ENCODE peak calls at places on chromosomes 7 and 10, in eight cellular contexts. Y is BJ, G is endodermal cell, M is GM23248, H is small intestine, B is left ventricle myocardium inferior, Z is neural progenitor cell, J is heart right ventricle. R is an unnamed sample. For H3K36me3, the result is how much of the 10 kb centered on the place peaks cover.

GRCh38 chr10:66717221-66717981 is 208.4 kb upstream of the LRRTM3 start:
- DNase-seq in Y (no peak), G (no peak), M (no peak), H (peak), B (no peak), Z (no peak), J (no peak), R (peak)

GRCh38 chr7:133502498-133502897 is 249.6 kb downstream of the EXOC4 start:
- DNase-seq in Y (no peak), G (no peak), M (no peak), H (no peak), B (no peak), Z (no peak), J (no peak), R (no peak)

GRCh38 chr10:84798333-84798732 is 469.9 kb downstream of the CCSER2 start:
- DNase-seq in Y (no peak), G (no peak), M (no peak), H (no peak), B (no peak), Z (no peak), J (no peak), R (no peak)

GRCh38 chr7:997404-998395 is 14.7 kb downstream of the CYP2W1 start:
- DNase-seq in Y (no peak), G (peak), M (no peak), H (no peak), B (no peak), Z (peak), J (no peak), R (peak)

GRCh38 chr10:103820101-103821062 is 35.0 kb downstream of the SH3PXD2A start:
- DNase-seq in Y (no peak), G (no peak), M (peak), H (no peak), B (peak), Z (no peak), J (peak), R (no peak)

GRCh38 chr10:128602183-128602582 is 476.0 kb upstream of the MKI67 start:
- DNase-seq in Y (no peak), G (no peak), M (no peak), H (peak), B (no peak), Z (no peak), J (no peak), R (peak)

GRCh38 chr7:150847536-150847935 is 4.8 kb upstream of the AOC1 start:
- DNase-seq in Y (no peak), G (no peak), M (no peak), H (peak), B (no peak), Z (no peak), J (no peak), R (no peak)

GRCh38 chr7:30974605-30975256 is 11.0 kb downstream of the GHRHR start:
- DNase-seq in Y (no peak), G (peak), M (peak), H (peak), B (peak), Z (peak), J (peak), R (peak)

GRCh38 chr10:85603167-85603940 is 763.2 kb downstream of the GRID1 start:
- DNase-seq in Y (no peak), G (peak), M (no peak), H (no peak), B (no peak), Z (no peak), J (no peak), R (peak)

DNA sequence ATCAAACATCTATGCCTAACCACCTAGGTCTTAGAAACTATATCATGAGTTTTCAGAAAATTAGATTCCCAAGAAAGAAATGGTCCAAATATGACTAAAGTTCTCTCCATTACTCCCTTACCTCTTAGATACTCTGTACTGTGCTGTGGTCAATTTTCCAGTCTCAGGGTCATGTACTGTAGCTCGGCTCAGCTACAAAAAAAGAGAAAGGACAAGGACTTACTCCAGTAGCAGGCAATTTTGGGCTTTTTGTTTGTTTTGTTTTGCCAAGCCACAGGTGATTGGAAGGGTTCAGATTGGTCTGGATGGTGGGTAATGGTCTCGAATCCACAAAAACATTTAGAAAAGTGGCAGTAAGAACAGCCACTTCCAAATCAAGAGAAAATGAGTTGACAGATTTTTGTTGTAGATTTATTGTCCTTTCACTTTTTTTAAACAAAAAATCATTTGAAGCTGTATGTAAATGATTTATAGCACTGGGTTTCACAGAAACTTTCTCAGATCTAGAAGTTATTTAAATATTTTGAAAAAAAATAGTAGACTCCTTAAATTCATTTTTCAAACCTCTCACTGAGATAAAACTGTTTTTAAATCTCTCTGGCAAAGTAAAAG is 52.8 kb downstream of the P4HA1 start:
- DNase-seq in Y (no peak), G (no peak), M (no peak), H (no peak), B (no peak), Z (no peak), J (no peak), R (no peak)
- H3K36me3 ChIP-seq in Y (under half), G (under half), M (half or more), H (under half), B (half or more), Z (under half), J (half or more), R (under half)

GRCh38 chr10:43888551-43888950 is 239.9 kb upstream of the ZNF32 start:
- DNase-seq in Y (peak), G (no peak), M (peak), H (no peak), B (no peak), Z (no peak), J (no peak), R (no peak)

GRCh38 chr10:43891241-43891640 is 242.6 kb upstream of the ZNF32 start:
- DNase-seq in Y (no peak), G (no peak), M (no peak), H (no peak), B (no peak), Z (no peak), J (no peak), R (no peak)

GRCh38 chr10:43890124-43890523 is 241.4 kb upstream of the ZNF32 start:
- DNase-seq in Y (peak), G (no peak), M (peak), H (no peak), B (no peak), Z (no peak), J (no peak), R (no peak)

GRCh38 chr10:43897765-43898419 is 249.2 kb upstream of the ZNF32 start:
- DNase-seq in Y (no peak), G (no peak), M (no peak), H (no peak), B (no peak), Z (no peak), J (no peak), R (no peak)

DNA sequence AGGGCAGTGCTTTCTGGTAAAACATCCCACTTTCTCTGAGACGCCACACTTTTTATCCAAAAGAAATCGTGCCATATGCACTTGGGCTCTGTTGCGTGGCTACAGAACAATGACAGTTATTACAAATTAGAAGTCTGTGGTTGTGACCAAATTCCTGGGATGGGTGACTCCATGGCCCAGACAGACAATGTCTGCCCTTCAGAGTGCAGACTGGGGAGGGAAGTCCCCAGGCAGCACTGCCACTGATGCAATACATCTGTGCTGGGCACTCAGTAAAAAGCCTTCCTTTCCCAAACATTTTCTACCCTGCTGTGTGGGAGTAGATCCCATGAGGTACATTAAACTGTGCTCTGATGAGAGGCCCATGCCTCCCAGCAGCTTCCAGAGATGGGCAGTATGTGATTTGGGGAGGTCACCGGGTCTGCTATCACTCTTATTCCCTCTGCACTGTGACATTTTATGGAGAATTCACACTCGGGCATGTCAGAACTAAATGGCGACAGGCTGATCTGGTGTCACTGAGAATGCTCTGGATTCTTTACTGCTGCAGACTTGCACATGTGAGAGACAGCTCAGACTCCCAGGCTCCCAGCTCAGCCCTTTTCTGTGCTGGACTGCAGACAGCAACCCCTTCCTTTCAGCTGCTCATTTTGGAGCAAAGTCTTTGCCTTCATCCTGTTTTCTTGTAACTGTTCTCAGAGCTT is 243.5 kb upstream of the ZNF32 start:
- DNase-seq in Y (peak), G (no peak), M (peak), H (no peak), B (no peak), Z (no peak), J (no peak), R (no peak)
- H3K36me3 ChIP-seq in Y (under half), G (under half), M (under half), H (under half), B (under half), Z (under half), J (under half), R (under half)

DNA sequence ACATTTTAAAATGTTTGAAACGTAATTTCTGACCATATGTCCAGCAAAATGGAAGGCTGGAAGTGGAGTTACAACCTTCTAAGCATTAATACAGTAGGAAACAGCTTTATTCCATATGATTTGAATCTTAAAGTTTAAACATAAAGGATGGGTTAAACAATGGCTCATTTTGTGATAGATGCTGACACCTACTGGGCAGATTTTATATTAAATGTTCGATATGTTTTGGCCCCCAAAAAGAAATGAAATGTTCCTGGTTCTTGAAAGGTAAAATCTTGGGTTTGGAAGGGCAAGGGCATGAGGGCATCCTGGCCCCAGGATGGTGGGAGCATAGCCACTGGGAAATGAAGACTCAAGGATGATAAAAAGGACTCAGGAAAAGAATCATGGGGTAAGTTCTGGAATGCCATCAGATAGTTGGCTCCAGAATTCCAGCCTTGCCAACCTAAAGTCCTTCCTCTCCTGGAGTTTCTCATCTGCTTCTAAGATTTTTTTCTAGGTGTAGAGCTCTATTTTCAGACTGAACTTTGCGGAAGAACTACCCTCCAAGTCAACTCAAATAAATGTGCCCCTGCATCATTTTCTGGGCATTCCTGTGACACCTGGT is 34.6 kb upstream of the SLC35G1 start:
- DNase-seq in Y (no peak), G (no peak), M (peak), H (peak), B (no peak), Z (peak), J (no peak), R (no peak)
- H3K36me3 ChIP-seq in Y (under half), G (under half), M (under half), H (under half), B (under half), Z (under half), J (under half), R (under half)

GRCh38 chr7:74231232-74231590 is 21.4 kb downstream of the LAT2 start:
- DNase-seq in Y (no peak), G (no peak), M (no peak), H (no peak), B (no peak), Z (no peak), J (no peak), R (no peak)

GRCh38 chr7:74236284-74236683 is 17.9 kb downstream of the RFC2 start:
- DNase-seq in Y (no peak), G (no peak), M (no peak), H (no peak), B (no peak), Z (no peak), J (no peak), R (no peak)

GRCh38 chr7:74233655-74234280 is 20.4 kb downstream of the RFC2 start:
- DNase-seq in Y (peak), G (no peak), M (peak), H (no peak), B (no peak), Z (no peak), J (no peak), R (no peak)

GRCh38 chr7:74235525-74236269 is 18.5 kb downstream of the RFC2 start:
- DNase-seq in Y (no peak), G (no peak), M (no peak), H (no peak), B (no peak), Z (no peak), J (no peak), R (no peak)

DNA sequence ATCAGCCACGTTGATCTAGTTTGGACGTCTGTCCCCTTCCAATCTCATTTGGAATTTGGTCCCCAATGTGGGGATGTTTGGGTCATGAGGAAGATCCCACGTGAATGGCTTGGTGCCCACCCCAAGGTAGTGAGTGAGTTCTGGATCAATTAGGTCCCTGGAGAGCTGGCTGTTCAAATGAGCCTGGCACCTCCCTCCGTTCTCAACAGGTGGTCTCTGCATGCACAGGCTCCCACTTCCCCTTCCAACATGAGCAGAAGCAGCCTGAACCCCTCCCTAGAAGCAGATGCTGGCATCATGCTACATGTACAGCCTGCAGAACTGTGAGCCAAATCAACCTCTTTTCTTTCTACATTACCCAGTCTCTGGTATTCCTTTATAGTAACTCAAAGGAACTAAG is 19.6 kb downstream of the RFC2 start:
- DNase-seq in Y (no peak), G (no peak), M (no peak), H (no peak), B (no peak), Z (no peak), J (no peak), R (no peak)
- H3K36me3 ChIP-seq in Y (under half), G (half or more), M (under half), H (under half), B (half or more), Z (under half), J (half or more), R (under half)

DNA sequence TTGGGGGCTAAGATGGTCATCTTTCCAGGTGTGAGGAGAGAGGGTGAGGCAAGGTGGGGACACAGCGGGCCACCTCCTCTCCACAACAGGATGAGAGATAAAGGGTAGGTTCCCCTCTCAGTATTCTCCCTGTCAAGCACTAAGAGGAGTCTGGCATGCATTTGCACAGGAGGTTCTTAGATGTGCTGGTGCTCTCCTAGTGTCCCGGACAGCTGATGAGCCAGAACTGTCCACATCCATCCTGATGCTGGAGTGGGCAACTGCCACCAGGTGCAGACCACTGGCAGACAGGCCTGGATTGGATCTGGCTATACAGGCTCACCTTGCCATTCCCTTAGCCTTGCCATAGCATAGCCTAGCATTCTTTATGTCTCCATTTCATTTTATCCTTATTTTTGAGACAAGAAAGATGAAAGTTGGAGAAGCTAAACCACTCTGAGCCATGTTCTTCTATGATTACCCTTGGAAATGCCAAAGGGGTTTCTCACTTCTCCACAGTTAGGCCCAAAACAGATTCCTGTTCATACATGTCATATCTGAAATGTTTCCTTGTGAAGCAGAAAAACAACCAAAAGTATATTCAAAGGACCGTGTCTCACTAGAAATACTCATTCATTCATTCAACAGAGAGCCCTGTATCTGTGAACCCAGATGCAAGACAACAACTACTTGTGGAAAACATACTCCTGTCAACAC is 48.8 kb upstream of the ANTXRL start:
- DNase-seq in Y (no peak), G (no peak), M (peak), H (no peak), B (no peak), Z (no peak), J (no peak), R (no peak)
- H3K36me3 ChIP-seq in Y (under half), G (under half), M (under half), H (under half), B (under half), Z (under half), J (under half), R (under half)

GRCh38 chr10:110983466-110983865 is 64.1 kb downstream of the SHOC2 start:
- DNase-seq in Y (no peak), G (no peak), M (no peak), H (no peak), B (no peak), Z (no peak), J (no peak), R (no peak)

GRCh38 chr10:110979611-110980010 is 60.2 kb downstream of the SHOC2 start:
- DNase-seq in Y (no peak), G (no peak), M (no peak), H (no peak), B (no peak), Z (no peak), J (no peak), R (no peak)

GRCh38 chr10:110977662-110978061 is 58.3 kb downstream of the SHOC2 start:
- DNase-seq in Y (no peak), G (no peak), M (no peak), H (no peak), B (no peak), Z (no peak), J (no peak), R (no peak)

GRCh38 chr10:110978204-110978603 is 58.8 kb downstream of the SHOC2 start:
- DNase-seq in Y (no peak), G (no peak), M (peak), H (no peak), B (no peak), Z (no peak), J (no peak), R (no peak)

DNA sequence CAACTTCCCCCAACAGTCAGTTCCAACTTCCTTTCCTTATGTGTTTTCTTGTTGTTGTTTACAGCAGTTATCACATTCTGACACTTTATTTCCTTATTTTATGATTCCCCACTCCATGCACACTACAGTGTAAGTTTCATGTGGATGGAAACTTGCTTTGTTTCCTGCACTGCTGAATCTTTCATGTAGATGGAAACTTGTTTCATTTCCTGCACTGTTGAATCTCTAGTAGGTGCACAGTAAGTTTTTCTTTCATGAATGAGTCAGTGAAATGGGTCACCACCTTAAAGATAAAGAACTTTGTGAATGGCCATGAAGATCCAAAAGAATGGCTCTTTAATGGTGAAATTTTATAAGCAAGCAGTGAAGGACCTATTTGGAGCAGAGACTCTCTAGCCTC is 61.4 kb downstream of the SHOC2 start:
- DNase-seq in Y (no peak), G (no peak), M (no peak), H (no peak), B (no peak), Z (no peak), J (no peak), R (no peak)
- H3K36me3 ChIP-seq in Y (under half), G (under half), M (under half), H (under half), B (under half), Z (under half), J (under half), R (under half)

GRCh38 chr10:119511828-119512515 is 30.5 kb downstream of the RGS10 start:
- DNase-seq in Y (no peak), G (no peak), M (no peak), H (no peak), B (no peak), Z (peak), J (no peak), R (no peak)
- H3K36me3 ChIP-seq in Y (under half), G (under half), M (under half), H (under half), B (under half), Z (under half), J (under half), R (under half)

R was measured in colonic mucosa.